ENCODE peak calls at places on chromosomes 2 and 18, in ten cellular contexts. Y is naive B cell; V is brain microvascular endothelial cell; F is lung microvascular endothelial cell; K is ELF-1; A is astrocyte of the spinal cord; C is left cardiac atrium; T is stimulated activated CD4-positive, alpha-beta T cell treated with anti-CD3 and anti-CD28 coated beads, Interleukin-15, amount 100 ng/mL, for 24 hours; G is EH; M is aorta. Z is an unnamed sample.

GRCh38 chr2:151976945-151977353 is 121.9 kb downstream of the CACNB4 start:
- DNase-seq in T (peak; percentile 9), M (no peak), C (no peak), V (no peak), A (no peak), K (no peak), F (no peak), G (no peak), Y (no peak), Z (no peak)

GRCh38 chr2:187169108-187169713 is 278.8 kb downstream of the CALCRL start:
- DNase-seq in M (no peak), K (no peak), Y (peak; percentile 31), T (no peak), A (peak; percentile 16), F (peak; percentile 85), C (no peak), G (no peak), V (no peak), Z (no peak)

GRCh38 chr2:19332503-19332902 is 25.9 kb downstream of the OSR1 start:
- DNase-seq in K (peak; percentile 28), G (no peak), M (no peak), Y (no peak), T (no peak), C (no peak), A (no peak), V (no peak), F (no peak), Z (no peak)

GRCh38 chr18:52791321-52791720 is 451.3 kb downstream of the DCC start:
- DNase-seq in A (no peak), M (no peak), F (no peak), V (no peak), C (no peak), T (no peak), G (no peak), K (no peak), Y (no peak), Z (no peak)

GRCh38 chr2:96265349-96265839 is 403 bp downstream of the TMEM127 start:
- DNase-seq in M (peak; percentile 88), C (peak; percentile 76), Y (peak; percentile 27), K (no peak), A (no peak), G (peak; percentile 53), T (peak; percentile 47), F (peak; percentile 53), V (no peak), Z (no peak)

GRCh38 chr2:69305712-69306611 is 81.1 kb downstream of the GFPT1 start:
- DNase-seq in M (peak; percentile 84), K (peak; percentile 50), V (no peak), G (peak; percentile 28), T (no peak), C (peak; percentile 52), Y (no peak), F (peak; percentile 18), A (peak; percentile 19), Z (peak; percentile 49)

GRCh38 chr18:45978084-45978483 is 11.0 kb upstream of the EPG5 start:
- DNase-seq in K (peak; percentile 58), A (no peak), V (no peak), Y (no peak), M (no peak), C (no peak), F (no peak), G (no peak), T (no peak), Z (peak; percentile 31)

GRCh38 chr18:36186461-36187137 is 698 bp upstream of the MOCOS start:
- DNase-seq in Y (no peak), M (peak; percentile 80), F (no peak), G (peak; percentile 46), K (no peak), V (no peak), T (peak; percentile 52), C (peak; percentile 48), A (no peak), Z (peak; percentile 29)

GRCh38 chr2:141187063-141187429 is 943.8 kb downstream of the LRP1B start:
- DNase-seq in K (no peak), C (no peak), A (no peak), Y (no peak), V (no peak), G (no peak), M (no peak), F (no peak), T (no peak), Z (no peak)

GRCh38 chr2:61340242-61340641 is 130.6 kb downstream of the USP34 start:
- DNase-seq in K (no peak), M (no peak), C (no peak), T (no peak), A (peak; percentile 57), F (peak; percentile 28), V (peak; percentile 27), Y (no peak), G (peak; percentile 46), Z (peak; percentile 26)

GRCh38 chr2:112705576-112705975 is 15.2 kb upstream of the NT5DC4 start:
- DNase-seq in C (no peak), K (no peak), V (peak; percentile 31), F (no peak), T (no peak), A (no peak), Y (no peak), M (peak; percentile 2), G (peak; percentile 22), Z (no peak)

GRCh38 chr2:233130024-233130423 is 69.9 kb downstream of the INPP5D start:
- DNase-seq in A (no peak), Y (no peak), V (no peak), M (peak; percentile 23), K (no peak), F (no peak), C (no peak), G (no peak), T (no peak), Z (no peak)

GRCh38 chr18:32438173-32438572 is 32.5 kb downstream of the GAREM1 start:
- DNase-seq in A (no peak), K (no peak), C (peak; percentile 77), F (no peak), V (no peak), G (no peak), M (no peak), Y (no peak), T (no peak), Z (no peak)

GRCh38 chr2:54755641-54756326 is 32.3 kb downstream of the EML6 start:
- DNase-seq in Y (peak; percentile 15), T (no peak), A (no peak), C (no peak), F (no peak), K (no peak), G (no peak), V (no peak), M (no peak), Z (no peak)

Z was measured in LHCN-M2.